ENCODE peak calls at places on chromosomes 1 and 21, in nine cellular contexts. M is body of pancreas, K is WERI-Rb-1, P is IMR-90, X is psoas muscle, S is spleen, L is small intestine, O is right cardiac atrium, A is OCI-LY7. H is an unnamed sample.

GRCh38 chr1:192516776-192517297 is 58.7 kb upstream of the RGS1 start:
- DNase-seq in M (no peak), K (no peak), P (no peak), X (no peak), S (no peak), L (peak; percentile 76), O (no peak), A (peak; percentile 89), H (no peak)

GRCh38 chr1:217482356-217483102 is 148.4 kb downstream of the GPATCH2 start:
- DNase-seq in M (no peak), K (no peak), P (peak; percentile 93), X (no peak), S (no peak), L (no peak), O (no peak), A (no peak), H (no peak)

GRCh38 chr1:197463142-197463541 is 195.1 kb downstream of the CRB1 start:
- DNase-seq in M (no peak), K (no peak), P (no peak), X (no peak), S (no peak), L (no peak), O (no peak), A (no peak), H (no peak)

GRCh38 chr1:200699871-200700270 is 30.2 kb upstream of the DDX59 start:
- DNase-seq in M (no peak), K (no peak), P (peak; percentile 97), X (no peak), S (no peak), L (no peak), O (no peak), A (peak; percentile 2), H (no peak)

GRCh38 chr1:84370831-84371394 is 27.4 kb upstream of the DNASE2B start:
- DNase-seq in M (no peak), K (no peak), P (peak; percentile 88), X (no peak), S (no peak), L (no peak), O (no peak), A (no peak), H (no peak)

GRCh38 chr1:165387505-165387904 is 31.0 kb upstream of the LMX1A start:
- DNase-seq in M (no peak), K (no peak), P (no peak), X (no peak), S (no peak), L (no peak), O (no peak), A (no peak), H (no peak)

GRCh38 chr1:63920154-63921117 is 146.6 kb downstream of the ROR1 start:
- DNase-seq in M (no peak), K (no peak), P (peak; percentile 89), X (no peak), S (no peak), L (no peak), O (no peak), A (no peak), H (no peak)

GRCh38 chr1:212565571-212566305 is 42.8 kb upstream of the ATF3 start:
- DNase-seq in M (no peak), K (no peak), P (no peak), X (no peak), S (no peak), L (no peak), O (no peak), A (no peak), H (no peak)

GRCh38 chr21:42044871-42045495 is 26.1 kb upstream of the UMODL1 start:
- DNase-seq in M (no peak), K (no peak), P (no peak), X (no peak), S (peak; percentile 52), L (no peak), O (no peak), A (no peak), H (no peak)

GRCh38 chr1:90718411-90719320 is 1.6 kb upstream of the BARHL2 start:
- DNase-seq in M (no peak), K (peak; percentile 50), P (no peak), X (no peak), S (no peak), L (no peak), O (no peak), A (no peak), H (no peak)

GRCh38 chr1:55916480-55916879 is 662.9 kb downstream of the PLPP3 start:
- DNase-seq in M (no peak), K (no peak), P (peak; percentile 74), X (no peak), S (no peak), L (no peak), O (no peak), A (no peak), H (no peak)

GRCh38 chr1:6726253-6726652 is 24.6 kb upstream of the DNAJC11 start:
- DNase-seq in M (no peak), K (no peak), P (no peak), X (no peak), S (peak; percentile 30), L (no peak), O (no peak), A (no peak), H (no peak)

GRCh38 chr1:173122958-173123852 is 72.5 kb upstream of the TNFSF18 start:
- DNase-seq in M (peak; percentile 44), K (peak; percentile 51), P (peak; percentile 95), X (peak; percentile 77), S (no peak), L (peak; percentile 96), O (peak; percentile 82), A (no peak), H (peak; percentile 64)

GRCh38 chr1:156155760-156156495 is 2.5 kb downstream of the SEMA4A start:
- DNase-seq in M (no peak), K (no peak), P (no peak), X (peak; percentile 26), S (no peak), L (no peak), O (no peak), A (peak; percentile 43), H (no peak)

GRCh38 chr21:34072145-34073031 is 990 bp upstream of the MRPS6 start:
- DNase-seq in M (peak; percentile 84), K (no peak), P (no peak), X (peak; percentile 80), S (no peak), L (peak; percentile 27), O (peak; percentile 65), A (no peak), H (no peak)

GRCh38 chr1:201295861-201296260 is 12.6 kb downstream of the PKP1 start:
- DNase-seq in M (no peak), K (no peak), P (peak; percentile 58), X (no peak), S (no peak), L (peak; percentile 48), O (no peak), A (no peak), H (no peak)

GRCh38 chr1:56578963-56579875 is at the start of gene PLPP3:
- DNase-seq in M (peak; percentile 89), K (peak; percentile 61), P (peak; percentile 94), X (peak; percentile 93), S (peak; percentile 91), L (peak; percentile 78), O (peak; percentile 91), A (peak; percentile 69), H (peak; percentile 87)

DNA sequence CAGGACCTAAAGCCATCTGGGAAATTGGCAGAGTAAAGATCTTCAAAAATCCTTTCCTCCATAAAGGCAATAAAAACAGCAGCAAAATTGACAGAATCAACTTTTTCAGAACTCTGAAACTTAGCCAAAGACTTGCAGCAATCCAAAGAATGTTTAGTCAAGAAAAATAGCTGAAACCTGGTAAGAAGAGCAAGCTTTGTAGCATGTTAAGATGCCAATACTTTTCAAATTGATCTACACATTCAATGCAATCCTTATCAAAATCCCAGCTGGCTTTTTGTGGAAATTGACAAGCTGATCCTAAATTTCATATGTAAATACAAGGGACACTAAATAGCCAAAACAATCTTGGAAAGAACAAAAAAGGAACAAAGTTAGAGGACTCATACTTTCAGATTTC is 23.8 kb upstream of the FAM163A start:
- DNase-seq in M (no peak), K (no peak), P (no peak), X (no peak), S (no peak), L (no peak), O (no peak), A (no peak), H (no peak)
- H3K9me3 ChIP-seq in M (no peaks in the 10 kb centered on the region), K (peaks cover 44% of the 10 kb centered on the region), P (peaks cover 4% of the 10 kb centered on the region), X (peaks cover 44% of the 10 kb centered on the region), S (peaks cover 51% of the 10 kb centered on the region), L (no peaks in the 10 kb centered on the region), O (no peaks in the 10 kb centered on the region), A (peaks cover 32% of the 10 kb centered on the region), H (peaks cover 73% of the 10 kb centered on the region)

DNA sequence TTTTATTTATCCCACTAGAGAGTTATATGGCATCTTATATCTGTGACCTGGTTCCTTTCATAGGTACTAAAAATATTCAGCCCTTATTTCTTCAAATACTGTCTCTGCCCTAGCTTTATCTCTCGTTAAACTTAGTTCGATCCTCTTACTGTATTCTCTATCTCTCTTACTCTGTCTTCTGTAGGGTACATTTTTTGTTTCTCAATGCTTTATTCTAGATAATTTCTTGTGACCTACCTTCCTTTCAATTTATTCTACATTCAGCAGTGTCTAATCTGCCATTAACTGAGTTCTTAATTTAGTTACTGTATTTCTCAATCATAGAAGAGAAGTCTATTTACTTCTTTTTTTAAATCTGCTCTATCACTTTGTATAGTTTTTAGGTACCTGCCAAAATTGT is 1.8 kb upstream of the ZFP69 start:
- DNase-seq in M (no peak), K (no peak), P (no peak), X (no peak), S (no peak), L (no peak), O (no peak), A (no peak), H (no peak)
- H3K9me3 ChIP-seq in M (no peaks in the 10 kb centered on the region), K (peaks cover 26% of the 10 kb centered on the region), P (peaks cover 16% of the 10 kb centered on the region), X (peaks cover 20% of the 10 kb centered on the region), S (peaks cover 47% of the 10 kb centered on the region), L (no peaks in the 10 kb centered on the region), O (peaks cover 2% of the 10 kb centered on the region), A (peaks cover 15% of the 10 kb centered on the region), H (peaks cover 51% of the 10 kb centered on the region)

GRCh38 chr1:119015547-119015946 is 27.4 kb upstream of the TBX15 start:
- DNase-seq in M (no peak), K (no peak), P (no peak), X (no peak), S (no peak), L (no peak), O (no peak), A (no peak), H (no peak)
- H3K9me3 ChIP-seq in M (no peaks in the 10 kb centered on the region), K (no peaks in the 10 kb centered on the region), P (no peaks in the 10 kb centered on the region), X (no peaks in the 10 kb centered on the region), S (no peaks in the 10 kb centered on the region), L (no peaks in the 10 kb centered on the region), O (no peaks in the 10 kb centered on the region), A (no peaks in the 10 kb centered on the region), H (no peaks in the 10 kb centered on the region)

GRCh38 chr1:153626477-153626928 is 802 bp downstream of the S100A13 start:
- DNase-seq in M (no peak), K (no peak), P (no peak), X (no peak), S (no peak), L (no peak), O (no peak), A (no peak), H (no peak)
- H3K9me3 ChIP-seq in M (no peaks in the 10 kb centered on the region), K (no peaks in the 10 kb centered on the region), P (no peaks in the 10 kb centered on the region), X (no peaks in the 10 kb centered on the region), S (no peaks in the 10 kb centered on the region), L (no peaks in the 10 kb centered on the region), O (no peaks in the 10 kb centered on the region), A (no peaks in the 10 kb centered on the region), H (no peaks in the 10 kb centered on the region)